ENCODE peak calls at places on chromosomes 1 and 21, in eight cellular contexts. V is suprapubic skin, H is left lung, N is IMR-90, R is kidney, T is cardiac fibroblast, E is Caco-2, J is MM.1S. C is an unnamed sample.

GRCh38 chr1:209652873-209653401 is 712 bp upstream of the LAMB3 start:
- DNase-seq in V (peak; percentile 90), H (peak; percentile 91), N (peak; percentile 50), R (peak; percentile 96), T (peak; percentile 75), E (peak; percentile 93), J (peak; percentile 94), C (no peak)

GRCh38 chr1:54273837-54274192 is 73.8 kb downstream of the MRPL37 start:
- DNase-seq in V (no peak), H (no peak), N (no peak), R (peak; percentile 87), T (peak; percentile 38), E (no peak), J (no peak), C (no peak)

GRCh38 chr21:37503848-37504467 is 137.4 kb downstream of the DYRK1A start:
- DNase-seq in V (no peak), H (no peak), N (peak; percentile 87), R (no peak), T (peak; percentile 58), E (no peak), J (no peak), C (no peak)

GRCh38 chr1:232728507-232729263 is 76.5 kb upstream of the MAP10 start:
- DNase-seq in V (no peak), H (no peak), N (peak; percentile 26), R (no peak), T (peak; percentile 67), E (no peak), J (no peak), C (no peak)

GRCh38 chr1:203584040-203584439 is 42.6 kb upstream of the ATP2B4 start:
- DNase-seq in V (no peak), H (no peak), N (peak; percentile 61), R (no peak), T (peak; percentile 56), E (no peak), J (no peak), C (no peak)

GRCh38 chr1:8547791-8548190 is 229.9 kb downstream of the SLC45A1 start:
- DNase-seq in V (no peak), H (no peak), N (no peak), R (no peak), T (no peak), E (no peak), J (no peak), C (no peak)

GRCh38 chr1:36128126-36128904 is 3.3 kb upstream of the COL8A2 start:
- DNase-seq in V (no peak), H (no peak), N (peak; percentile 53), R (no peak), T (peak; percentile 31), E (no peak), J (no peak), C (no peak)

GRCh38 chr1:66251521-66251920 is 282.4 kb upstream of the SGIP1 start:
- DNase-seq in V (no peak), H (no peak), N (no peak), R (no peak), T (no peak), E (no peak), J (peak; percentile 63), C (no peak)

GRCh38 chr1:210222288-210223006 is 10.1 kb upstream of the SERTAD4 start:
- DNase-seq in V (no peak), H (peak; percentile 50), N (no peak), R (no peak), T (peak; percentile 35), E (no peak), J (no peak), C (no peak)

GRCh38 chr21:36175771-36176565 is 19.3 kb downstream of the DOP1B start:
- DNase-seq in V (no peak), H (no peak), N (no peak), R (no peak), T (no peak), E (no peak), J (no peak), C (no peak)

GRCh38 chr1:156920233-156921052 is at the start of gene LRRC71:
- DNase-seq in V (no peak), H (peak; percentile 73), N (peak; percentile 64), R (peak; percentile 94), T (peak; percentile 84), E (peak; percentile 85), J (peak; percentile 58), C (peak; percentile 66)

GRCh38 chr1:36467708-36468455 is 3.7 kb upstream of the MRPS15 start:
- DNase-seq in V (no peak), H (no peak), N (no peak), R (no peak), T (no peak), E (no peak), J (no peak), C (no peak)

GRCh38 chr1:56060901-56061300 is 518.5 kb downstream of the PLPP3 start:
- DNase-seq in V (no peak), H (no peak), N (peak; percentile 82), R (no peak), T (no peak), E (no peak), J (no peak), C (no peak)

GRCh38 chr1:21546122-21546825 is 37.1 kb downstream of the ALPL start:
- DNase-seq in V (no peak), H (no peak), N (no peak), R (no peak), T (peak; percentile 54), E (no peak), J (no peak), C (no peak)

GRCh38 chr1:90763930-90764329 is 46.8 kb upstream of the BARHL2 start:
- DNase-seq in V (no peak), H (no peak), N (no peak), R (no peak), T (no peak), E (no peak), J (no peak), C (no peak)

GRCh38 chr1:157959750-157960149 is 33.7 kb upstream of the KIRREL1 start:
- DNase-seq in V (no peak), H (no peak), N (no peak), R (no peak), T (no peak), E (no peak), J (no peak), C (no peak)

GRCh38 chr21:41847066-41847804 is 31.9 kb downstream of the PRDM15 start:
- DNase-seq in V (peak; percentile 6), H (no peak), N (peak; percentile 28), R (no peak), T (peak; percentile 8), E (no peak), J (no peak), C (no peak)

GRCh38 chr1:221773383-221773782 is 31.5 kb upstream of the DUSP10 start:
- DNase-seq in V (no peak), H (no peak), N (no peak), R (no peak), T (no peak), E (no peak), J (no peak), C (no peak)

DNA sequence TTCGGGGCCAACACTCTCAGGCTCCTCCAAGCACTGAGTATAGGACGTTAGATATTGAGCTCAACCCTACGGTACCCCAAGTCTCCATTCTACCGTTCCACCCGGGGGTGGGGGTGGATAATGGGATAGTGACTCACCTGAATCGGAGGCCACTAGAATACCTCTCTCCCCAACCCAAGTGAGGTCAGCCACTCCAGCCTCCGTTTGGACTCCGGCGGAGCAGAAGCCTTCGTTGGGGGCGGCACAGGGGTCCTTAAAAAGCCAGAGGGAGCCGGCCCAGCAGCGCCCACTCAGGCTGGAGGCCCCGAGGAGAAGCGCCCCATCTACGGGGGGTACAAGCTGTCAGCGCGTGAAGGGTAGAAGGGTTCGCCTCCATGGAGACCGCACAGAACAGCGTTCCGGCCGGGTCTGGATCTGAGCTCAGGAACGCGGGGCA is 556 bp downstream of the WDR77 start:
- DNase-seq in V (no peak), H (peak; percentile 37), N (peak; percentile 12), R (no peak), T (no peak), E (no peak), J (no peak), C (no peak)
- H3K4me3 ChIP-seq in V (peak overlapping the region; percentile 70), H (peak overlapping the region; percentile 90), N (peak overlapping the region; percentile 76), R (peak overlapping the region; percentile 94), T (peak overlapping the region; percentile 90), E (peak overlapping the region; percentile 72), J (peak overlapping the region; percentile 93), C (peak overlapping the region; percentile 86)

GRCh38 chr1:107056426-107057196 is at the start of gene PRMT6:
- DNase-seq in V (peak; percentile 85), H (peak; percentile 87), N (peak; percentile 70), R (peak; percentile 93), T (peak; percentile 81), E (peak; percentile 79), J (peak; percentile 61), C (peak; percentile 77)
- TF ChIP-seq CTCF in V (no peak), H (no peak), N (peak; percentile 4), R (no peak), T (no peak), E (no peak), J (no peak), C (no peak)

DNA sequence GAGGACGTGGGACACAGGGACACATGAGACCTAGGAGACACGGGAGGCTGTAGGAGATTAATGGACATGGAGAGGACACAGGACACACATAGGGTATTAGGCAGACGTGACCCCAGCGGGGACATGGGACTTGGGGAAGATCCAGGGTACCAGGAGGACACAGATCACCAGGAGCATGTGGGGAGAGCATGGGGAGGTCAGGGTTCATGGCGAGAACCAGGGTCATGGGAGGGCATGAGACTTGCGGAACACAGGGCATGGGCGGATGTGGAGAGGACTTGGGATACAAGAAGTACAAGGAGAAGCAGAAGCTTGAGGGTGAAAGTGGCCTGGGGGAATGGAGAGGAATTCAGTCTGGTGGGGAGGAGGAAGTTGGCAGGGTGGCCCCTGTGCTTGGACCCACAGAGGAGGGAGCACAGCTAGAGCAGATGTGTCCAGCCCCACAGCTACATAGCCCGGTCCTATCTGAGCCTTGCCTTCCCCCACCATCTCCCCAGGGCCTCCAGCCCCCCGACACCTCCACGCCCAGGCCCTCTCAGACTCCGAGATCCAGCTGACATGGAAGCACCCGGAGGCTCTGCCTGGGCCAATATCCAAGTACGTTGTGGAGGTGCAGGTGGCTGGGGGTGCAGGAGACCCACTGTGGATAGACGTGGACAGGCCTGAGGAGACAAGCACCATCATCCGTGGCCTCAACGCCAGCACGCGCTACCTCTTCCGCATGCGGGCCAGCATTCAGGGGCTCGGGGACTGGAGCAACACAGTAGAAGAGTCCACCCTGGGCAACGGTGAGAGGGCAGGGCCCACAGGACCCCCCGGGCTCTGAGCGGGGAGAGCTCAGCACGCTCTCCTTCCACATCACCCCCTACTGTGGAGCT is 12.1 kb downstream of the TIE1 start:
- DNase-seq in V (no peak), H (peak; percentile 30), N (no peak), R (no peak), T (no peak), E (no peak), J (no peak), C (no peak)
- H3K4me3 ChIP-seq in V (no peak overlapping the region), H (no peak overlapping the region), N (no peak overlapping the region), R (no peak overlapping the region), T (no peak overlapping the region), E (no peak overlapping the region), J (no peak overlapping the region), C (no peak overlapping the region)

DNA sequence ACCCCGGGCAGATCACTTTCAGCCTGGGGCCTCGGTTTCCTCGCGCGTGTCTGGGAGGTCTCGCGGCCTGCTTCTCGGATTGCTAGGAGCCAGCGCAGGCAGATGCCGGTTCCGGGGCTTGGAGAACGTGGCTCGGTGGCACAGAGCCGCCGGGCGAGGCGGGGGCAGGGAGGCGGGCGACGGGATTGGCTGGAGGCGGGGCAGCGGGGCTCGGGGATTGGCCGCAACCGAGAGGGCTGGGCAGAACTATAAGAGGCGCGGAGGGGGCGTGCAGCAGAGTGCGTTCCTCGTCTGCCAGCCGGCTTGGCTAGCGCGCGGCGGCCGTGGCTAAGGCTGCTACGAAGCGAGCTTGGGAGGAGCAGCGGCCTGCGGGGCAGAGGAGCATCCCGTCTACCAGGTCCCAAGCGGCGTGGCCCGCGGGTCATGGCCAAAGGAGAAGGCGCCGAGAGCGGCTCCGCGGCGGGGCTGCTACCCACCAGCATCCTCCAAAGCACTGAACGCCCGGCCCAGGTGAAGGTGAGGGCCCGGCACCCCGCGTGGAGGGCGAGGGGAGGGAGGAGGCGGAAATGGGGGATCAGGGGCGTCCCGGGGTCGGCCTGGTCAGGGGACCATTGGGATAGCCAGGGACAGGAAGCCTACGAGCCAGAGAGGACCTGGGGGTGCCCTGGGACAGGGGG is at the start of gene MFSD2A:
- DNase-seq in V (peak; percentile 97), H (peak; percentile 95), N (peak; percentile 89), R (peak; percentile 96), T (peak; percentile 95), E (peak; percentile 85), J (peak; percentile 92), C (peak; percentile 86)
- TF ChIP-seq CTCF in V (no peak), H (no peak), N (no peak), R (no peak), T (no peak), E (no peak), J (no peak), C (no peak)